ENCODE peak calls at places on chromosomes 11 and 22, in six cellular contexts. Q is upper lobe of right lung, Y is AG04449, F is GM06990, Z is fibroblast of lung, U is PC-9. C is an unnamed sample.

GRCh38 chr11:32016111-32016510 is 74.8 kb upstream of the RCN1 start:
- DNase-seq in Q (no peak), Y (no peak), F (no peak), Z (no peak), U (no peak), C (no peak)

GRCh38 chr11:47991266-47991830 is 11.0 kb downstream of the PTPRJ start:
- DNase-seq in Q (peak; percentile 73), Y (no peak), F (no peak), Z (no peak), U (peak; percentile 70), C (no peak)

GRCh38 chr11:83282084-83282716 is 4.0 kb downstream of the CCDC90B start:
- DNase-seq in Q (no peak), Y (no peak), F (no peak), Z (no peak), U (no peak), C (no peak)

GRCh38 chr11:46381836-46382643 is 571 bp downstream of the MDK start:
- DNase-seq in Q (no peak), Y (no peak), F (no peak), Z (no peak), U (peak; percentile 47), C (no peak)

GRCh38 chr11:31412946-31413345 is 43.3 kb downstream of the DNAJC24 start:
- DNase-seq in Q (no peak), Y (peak; percentile 16), F (no peak), Z (peak; percentile 65), U (no peak), C (no peak)

GRCh38 chr11:65454311-65454695 is 31.7 kb downstream of the NEAT1 start:
- DNase-seq in Q (no peak), Y (no peak), F (no peak), Z (peak; percentile 31), U (no peak), C (no peak)

GRCh38 chr11:47969401-47969800 is 11.0 kb upstream of the PTPRJ start:
- DNase-seq in Q (no peak), Y (no peak), F (no peak), Z (no peak), U (no peak), C (no peak)

GRCh38 chr11:128653828-128654231 is 40.0 kb upstream of the FLI1 start:
- DNase-seq in Q (peak; percentile 83), Y (peak; percentile 51), F (no peak), Z (no peak), U (peak; percentile 72), C (no peak)

GRCh38 chr11:108496643-108497256 is 1.4 kb downstream of the POGLUT3 start:
- DNase-seq in Q (no peak), Y (no peak), F (no peak), Z (peak; percentile 24), U (peak; percentile 2), C (no peak)

GRCh38 chr11:32426819-32427615 is 8.3 kb downstream of the WT1 start:
- DNase-seq in Q (no peak), Y (no peak), F (no peak), Z (no peak), U (no peak), C (no peak)

GRCh38 chr11:22456993-22457748 is 119.0 kb downstream of the SLC17A6 start:
- DNase-seq in Q (no peak), Y (no peak), F (no peak), Z (no peak), U (peak; percentile 42), C (no peak)

GRCh38 chr11:35419713-35420333 is 465 bp upstream of the SLC1A2 start:
- DNase-seq in Q (peak; percentile 61), Y (no peak), F (no peak), Z (no peak), U (no peak), C (no peak)

GRCh38 chr11:94958118-94958517 is 15.2 kb downstream of the CWC15 start:
- DNase-seq in Q (no peak), Y (no peak), F (no peak), Z (peak; percentile 50), U (no peak), C (no peak)

GRCh38 chr11:122036022-122036421 is 80.0 kb downstream of the BLID start:
- DNase-seq in Q (no peak), Y (peak; percentile 73), F (no peak), Z (peak; percentile 83), U (no peak), C (no peak)

GRCh38 chr11:134275188-134275533 is 1.0 kb upstream of the GLB1L3 start:
- DNase-seq in Q (no peak), Y (no peak), F (no peak), Z (no peak), U (no peak), C (no peak)

GRCh38 chr11:110015695-110016094 is 77.5 kb upstream of the ZC3H12C start:
- DNase-seq in Q (no peak), Y (no peak), F (no peak), Z (no peak), U (no peak), C (no peak)

GRCh38 chr11:117584056-117584830 is 212.8 kb downstream of the DSCAML1 start:
- DNase-seq in Q (no peak), Y (no peak), F (no peak), Z (no peak), U (no peak), C (no peak)

GRCh38 chr11:34987617-34988016 is 71.2 kb downstream of the PDHX start:
- DNase-seq in Q (no peak), Y (no peak), F (no peak), Z (peak; percentile 60), U (no peak), C (no peak)

GRCh38 chr22:24507742-24508141 is 12.6 kb downstream of the UPB1 start:
- DNase-seq in Q (no peak), Y (no peak), F (no peak), Z (no peak), U (no peak), C (no peak)

GRCh38 chr22:26364066-26365015 is 64.7 kb upstream of the ASPHD2 start:
- DNase-seq in Q (no peak), Y (no peak), F (peak; percentile 37), Z (peak; percentile 78), U (peak; percentile 37), C (no peak)

GRCh38 chr22:49412236-49412635 is 415.4 kb downstream of the BRD1 start:
- DNase-seq in Q (no peak), Y (no peak), F (no peak), Z (no peak), U (no peak), C (peak; percentile 36)

GRCh38 chr22:38461414-38462081 is 6.3 kb upstream of the KDELR3 start:
- DNase-seq in Q (peak; percentile 91), Y (no peak), F (peak; percentile 77), Z (peak; percentile 82), U (peak; percentile 91), C (peak; percentile 88)

GRCh38 chr11:117319214-117319840 is 3.3 kb upstream of the BACE1 start:
- DNase-seq in Q (no peak), Y (peak; percentile 57), F (no peak), Z (peak; percentile 53), U (no peak), C (no peak)

GRCh38 chr22:45644714-45645113 is 26.9 kb upstream of the ATXN10 start:
- DNase-seq in Q (peak; percentile 37), Y (no peak), F (no peak), Z (no peak), U (no peak), C (peak; percentile 37)

GRCh38 chr22:45640291-45640940 is 31.2 kb upstream of the ATXN10 start:
- DNase-seq in Q (peak; percentile 18), Y (no peak), F (no peak), Z (no peak), U (no peak), C (peak; percentile 48)

GRCh38 chr22:45640941-45641621 is 30.6 kb upstream of the ATXN10 start:
- DNase-seq in Q (peak; percentile 62), Y (no peak), F (no peak), Z (no peak), U (no peak), C (peak; percentile 65)

GRCh38 chr22:45645150-45645525 is 26.5 kb upstream of the ATXN10 start:
- DNase-seq in Q (no peak), Y (no peak), F (no peak), Z (no peak), U (no peak), C (no peak)

DNA sequence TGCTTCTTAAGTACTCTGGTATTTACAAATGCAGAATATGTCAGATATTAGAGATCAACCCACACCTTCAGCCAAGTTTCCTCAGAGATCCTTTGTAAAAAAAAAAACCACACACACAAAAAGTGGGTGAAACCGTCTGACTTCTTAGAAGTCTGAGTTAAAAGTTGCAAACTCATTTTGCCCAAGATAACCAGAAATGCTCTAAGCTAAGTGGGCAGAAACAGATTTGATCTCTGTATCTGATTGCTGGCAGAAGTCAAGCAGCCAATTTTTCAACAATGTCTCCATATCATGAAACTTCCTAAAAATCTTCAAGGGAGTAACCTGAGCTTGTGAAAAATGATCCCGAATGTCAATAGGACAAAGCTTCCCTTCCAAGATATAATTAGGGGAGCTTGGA is 28.7 kb upstream of the ATXN10 start:
- DNase-seq in Q (no peak), Y (no peak), F (no peak), Z (no peak), U (no peak), C (no peak)
- TF ChIP-seq CTCF in Q (no peak), Y (no peak), F (no peak), Z (no peak), U (no peak), C (no peak)

DNA sequence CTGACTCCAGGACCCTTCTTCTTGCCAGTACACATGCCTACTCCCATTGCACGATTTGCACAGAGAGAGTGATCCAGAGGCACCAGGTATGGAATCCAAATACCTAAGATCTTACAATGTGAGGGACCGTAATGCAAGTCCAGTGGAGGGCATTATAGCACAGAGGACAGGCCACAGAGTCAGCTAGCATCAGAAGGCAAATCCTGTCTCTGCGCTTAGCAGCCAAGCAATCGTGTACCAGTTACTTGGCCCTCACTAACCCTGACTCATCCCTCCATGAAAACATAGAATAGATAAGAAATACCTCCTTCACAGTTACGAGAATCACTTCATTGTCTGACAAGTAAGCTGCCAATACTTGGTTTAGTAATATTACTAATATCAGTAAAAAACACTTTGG is 69.7 kb upstream of the SLC6A5 start:
- DNase-seq in Q (no peak), Y (no peak), F (no peak), Z (no peak), U (no peak), C (no peak)
- TF ChIP-seq CTCF in Q (no peak), Y (no peak), F (no peak), Z (no peak), U (no peak), C (no peak)

GRCh38 chr11:71342951-71343827 is 90.8 kb upstream of the SHANK2 start:
- DNase-seq in Q (peak; percentile 73), Y (no peak), F (no peak), Z (peak; percentile 12), U (peak; percentile 53), C (no peak)
- TF ChIP-seq CTCF in Q (peak; percentile 48), Y (peak; percentile 71), F (peak; percentile 74), Z (peak; percentile 67), U (peak; percentile 82), C (peak; percentile 67)

GRCh38 chr22:17117890-17118289 is 3.3 kb downstream of the TMEM121B start:
- DNase-seq in Q (no peak), Y (no peak), F (no peak), Z (no peak), U (no peak), C (no peak)

GRCh38 chr22:17120281-17120680 is 879 bp downstream of the TMEM121B start:
- DNase-seq in Q (peak; percentile 78), Y (no peak), F (peak; percentile 44), Z (peak; percentile 24), U (peak; percentile 5), C (peak; percentile 79)

GRCh38 chr22:17120711-17121234 is 387 bp downstream of the TMEM121B start:
- DNase-seq in Q (no peak), Y (no peak), F (no peak), Z (no peak), U (no peak), C (no peak)

GRCh38 chr22:17118342-17118741 is 2.8 kb downstream of the TMEM121B start:
- DNase-seq in Q (no peak), Y (no peak), F (no peak), Z (no peak), U (no peak), C (no peak)

GRCh38 chr22:17119481-17120202 is 1.5 kb downstream of the TMEM121B start:
- DNase-seq in Q (no peak), Y (no peak), F (no peak), Z (peak; percentile 17), U (no peak), C (no peak)
- TF ChIP-seq CTCF in Q (peak; percentile 30), Y (no peak), F (peak; percentile 38), Z (peak; percentile 23), U (no peak), C (peak; percentile 67)

C was measured in type B pancreatic cell.